ENCODE peak calls at places on chromosome 19, in four cellular contexts. D is WTC11, N is HepG2, Z is GM12878. H is an unnamed sample.

GRCh38 chr19:58095328-58095727 is 2.7 kb downstream of the ZSCAN18 start:
- DNase-seq in D (no peak), N (no peak), Z (no peak), H (no peak)

GRCh38 chr19:47032171-47032811 is 12.7 kb downstream of the NPAS1 start:
- DNase-seq in D (peak), N (no peak), Z (no peak), H (peak)

GRCh38 chr19:41844601-41845000 is at the start of gene LYPD4:
- DNase-seq in D (peak), N (no peak), Z (no peak), H (peak)

GRCh38 chr19:53942001-53942786 is 20.5 kb upstream of the CACNG8 start:
- DNase-seq in D (peak), N (peak), Z (no peak), H (peak)

GRCh38 chr19:15022752-15023151 is 26.5 kb upstream of the CASP14 start:
- DNase-seq in D (peak), N (no peak), Z (no peak), H (no peak)

GRCh38 chr19:32800191-32800590 is 69.4 kb downstream of the SLC7A9 start:
- DNase-seq in D (no peak), N (no peak), Z (no peak), H (no peak)

GRCh38 chr19:46834984-46835383 is 15.7 kb downstream of the AP2S1 start:
- DNase-seq in D (no peak), N (no peak), Z (no peak), H (no peak)

GRCh38 chr19:9877775-9878510 is 42.8 kb downstream of the PIN1 start:
- DNase-seq in D (no peak), N (no peak), Z (no peak), H (no peak)

GRCh38 chr19:6740589-6741348 is 1.3 kb downstream of the TRIP10 start:
- DNase-seq in D (peak), N (no peak), Z (no peak), H (peak)

GRCh38 chr19:15453091-15453498 is 3.3 kb upstream of the WIZ start:
- DNase-seq in D (peak), N (no peak), Z (no peak), H (no peak)

GRCh38 chr19:1066251-1066747 is 668 bp upstream of the ARHGAP45 start:
- DNase-seq in D (no peak), N (peak), Z (no peak), H (no peak)

GRCh38 chr19:17370026-17370587 is 7.0 kb downstream of the PLVAP start:
- DNase-seq in D (no peak), N (no peak), Z (peak), H (no peak)

GRCh38 chr19:1151037-1151716 is 22.9 kb downstream of the SBNO2 start:
- DNase-seq in D (no peak), N (no peak), Z (no peak), H (no peak)

GRCh38 chr19:35264281-35265125 is 4.3 kb upstream of the USF2 start:
- DNase-seq in D (peak), N (no peak), Z (no peak), H (no peak)

GRCh38 chr19:31144471-31144870 is 204.8 kb downstream of the TSHZ3 start:
- DNase-seq in D (no peak), N (no peak), Z (no peak), H (no peak)

GRCh38 chr19:19544257-19545127 is 6.4 kb downstream of the CILP2 start:
- DNase-seq in D (no peak), N (no peak), Z (no peak), H (no peak)

GRCh38 chr19:34667349-34668076 is 9.4 kb downstream of the SCGB2B2 start:
- DNase-seq in D (no peak), N (peak), Z (no peak), H (no peak)

GRCh38 chr19:48333467-48334384 is 8.4 kb downstream of the EMP3 start:
- DNase-seq in D (peak), N (no peak), Z (peak), H (peak)

DNA sequence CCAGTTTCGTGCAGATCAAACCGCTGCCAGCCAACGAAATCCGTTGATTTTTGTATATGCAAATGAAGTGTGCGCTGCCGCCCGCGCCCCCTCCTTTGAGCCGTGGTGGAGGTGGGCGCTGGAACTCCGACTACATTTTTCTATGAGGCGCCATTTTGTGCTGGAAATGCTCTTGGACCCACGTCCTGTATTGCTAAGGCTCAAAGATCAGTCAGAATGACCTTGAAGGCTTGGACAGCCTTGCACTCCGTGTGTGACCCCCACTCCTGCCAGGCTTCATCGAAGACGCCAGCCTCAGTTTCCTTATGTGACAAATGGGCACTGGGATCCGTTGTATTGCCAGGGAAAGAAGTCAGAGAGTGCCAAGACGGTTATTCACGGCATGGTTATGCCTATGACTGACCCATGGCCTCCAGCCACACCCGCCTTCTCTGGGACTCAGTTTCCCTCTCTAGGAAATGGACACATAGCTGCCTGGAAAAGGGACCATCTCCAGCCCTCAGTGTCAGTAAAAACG is 790 bp upstream of the UBE2S start:
- DNase-seq in D (no peak), N (no peak), Z (no peak), H (no peak)
- TF ChIP-seq TCF7 in D (no peak), N (no peak), Z (no peak), H (peak)

GRCh38 chr19:2221250-2221831 is 14.8 kb downstream of the PLEKHJ1 start:
- DNase-seq in D (no peak), N (no peak), Z (no peak), H (no peak)
- TF ChIP-seq TCF7 in D (no peak), N (no peak), Z (no peak), H (no peak)

GRCh38 chr19:55165952-55166529 is 372 bp downstream of the DNAAF3 start:
- DNase-seq in D (peak), N (peak), Z (no peak), H (peak)
- TF ChIP-seq TCF7 in D (no peak), N (no peak), Z (no peak), H (no peak)

GRCh38 chr19:12664406-12665280 is 1.9 kb downstream of the MAN2B1 start:
- DNase-seq in D (peak), N (peak), Z (no peak), H (peak)
- TF ChIP-seq TCF7 in D (no peak), N (no peak), Z (no peak), H (no peak)

DNA sequence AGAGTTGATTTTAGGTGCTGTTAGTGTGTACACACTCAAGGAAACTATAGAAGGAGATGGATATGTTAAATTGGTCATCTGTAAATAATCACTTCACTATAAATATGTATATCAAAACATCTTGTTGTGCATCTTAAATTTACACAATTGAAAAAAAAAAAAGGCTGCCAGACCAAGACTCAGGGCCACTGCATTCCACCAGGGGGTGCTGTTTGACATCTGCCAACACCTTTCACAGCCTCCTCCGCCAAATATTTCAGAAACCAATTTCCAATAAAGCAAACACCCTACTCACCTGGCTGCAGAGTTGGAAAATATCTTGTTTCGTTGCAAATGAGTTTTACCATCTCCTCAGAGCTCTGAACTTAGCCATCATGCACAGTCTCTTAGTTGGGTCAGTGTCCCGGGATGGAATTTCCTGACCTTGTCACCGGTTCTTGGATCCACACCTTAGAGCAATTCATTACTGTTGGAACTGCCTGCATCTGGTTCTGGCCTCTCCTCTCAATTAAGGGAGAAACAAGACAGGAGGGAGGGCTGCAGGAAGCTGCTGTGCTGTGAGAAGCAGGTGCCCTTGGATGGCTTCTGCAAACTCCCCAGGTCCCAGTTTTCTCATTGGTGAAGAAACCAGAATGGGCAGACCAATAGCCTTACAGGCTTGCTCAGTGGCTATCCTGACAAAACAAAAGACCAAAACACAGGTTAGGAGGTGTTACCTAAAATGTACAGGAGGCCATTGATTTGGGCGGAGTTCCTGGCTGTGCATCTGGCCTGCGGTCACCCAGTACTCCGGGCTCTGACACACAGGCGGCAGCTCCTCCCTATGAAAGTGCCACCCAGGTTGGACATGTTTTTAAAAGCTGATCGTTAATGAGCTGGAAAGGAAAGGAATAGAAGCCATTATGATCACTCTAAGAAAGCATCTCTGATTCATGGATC is 746.6 kb downstream of the UQCRFS1 start:
- DNase-seq in D (peak), N (peak), Z (no peak), H (peak)
- TF ChIP-seq TCF7 in D (no peak), N (no peak), Z (no peak), H (no peak)

GRCh38 chr19:38304352-38304865 is 358 bp downstream of the C19orf33 start:
- DNase-seq in D (peak), N (no peak), Z (no peak), H (no peak)

GRCh38 chr19:38303517-38304351 is at the start of gene C19orf33:
- DNase-seq in D (peak), N (no peak), Z (no peak), H (no peak)

GRCh38 chr19:38307076-38307475 is 3.0 kb downstream of the C19orf33 start:
- DNase-seq in D (no peak), N (no peak), Z (no peak), H (no peak)

GRCh38 chr19:38306236-38306635 is 2.2 kb downstream of the C19orf33 start:
- DNase-seq in D (no peak), N (no peak), Z (no peak), H (no peak)

GRCh38 chr19:38304866-38305429 is 897 bp downstream of the C19orf33 start:
- DNase-seq in D (peak), N (peak), Z (no peak), H (peak)
- TF ChIP-seq TCF7 in D (no peak), N (no peak), Z (no peak), H (peak)